ENCODE peak calls at places on chromosomes 5 and 9, in ten cellular contexts. D is GM20000, L is choroid plexus epithelial cell, R is cortex of kidney, M is substantia nigra, I is K562, U is M059J, V is WTC11, X is esophagus squamous epithelium, H is ELF-1. A is an unnamed sample.

GRCh38 chr5:7926296-7926695 is 57.3 kb downstream of the MTRR start:
- DNase-seq in D (no peak), L (peak), R (no peak), M (no peak), I (no peak), U (peak), V (no peak), X (no peak), H (no peak), A (no peak)

GRCh38 chr5:38607396-38607795 is 51.0 kb upstream of the LIFR start:
- DNase-seq in D (no peak), L (peak), R (no peak), M (no peak), I (no peak), U (peak), V (no peak), X (no peak), H (peak), A (no peak)

GRCh38 chr5:149801307-149801985 is 71.3 kb downstream of the PPARGC1B start:
- DNase-seq in D (no peak), L (no peak), R (no peak), M (no peak), I (no peak), U (no peak), V (no peak), X (no peak), H (no peak), A (no peak)

GRCh38 chr5:56557198-56557597 is 258.2 kb upstream of the MAP3K1 start:
- DNase-seq in D (no peak), L (peak), R (no peak), M (no peak), I (no peak), U (no peak), V (no peak), X (no peak), H (no peak), A (no peak)

GRCh38 chr9:38117646-38118045 is 48.6 kb upstream of the SHB start:
- DNase-seq in D (no peak), L (no peak), R (no peak), M (no peak), I (no peak), U (no peak), V (no peak), X (no peak), H (no peak), A (no peak)

GRCh38 chr9:127567898-127568617 is 44.0 kb upstream of the STXBP1 start:
- DNase-seq in D (no peak), L (no peak), R (no peak), M (no peak), I (peak), U (no peak), V (peak), X (no peak), H (peak), A (no peak)

GRCh38 chr9:27368317-27368985 is 71.5 kb upstream of the EQTN start:
- DNase-seq in D (no peak), L (peak), R (no peak), M (no peak), I (no peak), U (no peak), V (no peak), X (no peak), H (no peak), A (peak)

GRCh38 chr9:69919461-69920061 is 98.9 kb downstream of the CFAP95 start:
- DNase-seq in D (peak), L (peak), R (no peak), M (no peak), I (peak), U (peak), V (no peak), X (no peak), H (peak), A (peak)

GRCh38 chr9:99057665-99058625 is 47.0 kb upstream of the TGFBR1 start:
- DNase-seq in D (peak), L (peak), R (no peak), M (no peak), I (peak), U (peak), V (no peak), X (no peak), H (no peak), A (peak)

GRCh38 chr5:95895771-95896170 is 65.9 kb downstream of the ELL2 start:
- DNase-seq in D (no peak), L (no peak), R (no peak), M (no peak), I (no peak), U (no peak), V (peak), X (no peak), H (no peak), A (peak)

GRCh38 chr9:127803507-127804352 is 1.0 kb downstream of the FPGS start:
- DNase-seq in D (peak), L (no peak), R (no peak), M (no peak), I (no peak), U (peak), V (no peak), X (no peak), H (no peak), A (no peak)

GRCh38 chr5:178086266-178086665 is 27.1 kb upstream of the N4BP3 start:
- DNase-seq in D (no peak), L (no peak), R (no peak), M (no peak), I (no peak), U (no peak), V (peak), X (no peak), H (peak), A (no peak)

GRCh38 chr5:5018560-5018935 is 121.6 kb upstream of the ADAMTS16 start:
- DNase-seq in D (no peak), L (no peak), R (no peak), M (no peak), I (no peak), U (peak), V (no peak), X (no peak), H (no peak), A (no peak)

GRCh38 chr9:18566125-18566524 is 92.2 kb downstream of the ADAMTSL1 start:
- DNase-seq in D (no peak), L (peak), R (no peak), M (no peak), I (no peak), U (peak), V (no peak), X (no peak), H (no peak), A (no peak)

GRCh38 chr9:114434878-114435311 is 47.1 kb upstream of the AKNA start:
- DNase-seq in D (peak), L (peak), R (no peak), M (no peak), I (peak), U (peak), V (peak), X (no peak), H (peak), A (peak)

GRCh38 chr9:112140936-112141335 is 34.2 kb downstream of the SUSD1 start:
- DNase-seq in D (no peak), L (no peak), R (no peak), M (no peak), I (no peak), U (no peak), V (no peak), X (no peak), H (no peak), A (no peak)

GRCh38 chr9:127899200-127899943 is at the start of gene ST6GALNAC6:
- DNase-seq in D (peak), L (peak), R (no peak), M (peak), I (peak), U (peak), V (peak), X (no peak), H (no peak), A (peak)

GRCh38 chr9:38068616-38068865 is 486 bp downstream of the SHB start:
- DNase-seq in D (peak), L (peak), R (no peak), M (no peak), I (peak), U (peak), V (no peak), X (no peak), H (no peak), A (peak)

GRCh38 chr5:15786884-15787283 is 286.9 kb downstream of the FBXL7 start:
- DNase-seq in D (no peak), L (no peak), R (no peak), M (no peak), I (no peak), U (no peak), V (no peak), X (no peak), H (no peak), A (no peak)

GRCh38 chr5:138439537-138440225 is 824 bp downstream of the REEP2 start:
- DNase-seq in D (peak), L (no peak), R (no peak), M (no peak), I (peak), U (no peak), V (no peak), X (no peak), H (no peak), A (no peak)

GRCh38 chr5:66694036-66694435 is 97.8 kb downstream of the MAST4 start:
- DNase-seq in D (no peak), L (no peak), R (no peak), M (no peak), I (no peak), U (peak), V (no peak), X (no peak), H (no peak), A (no peak)